ENCODE peak calls at places on chromosomes 11 and 22, in six cellular contexts. W, R, S, Z, E and L are unnamed samples.

GRCh38 chr11:20026629-20027545 is 133.4 kb downstream of the DBX1 start:
- ATAC-seq in W (no peak), Z (no peak), R (no peak), E (no peak), S (peak; percentile 77), L (no peak)

GRCh38 chr11:6404341-6405038 is 14.2 kb downstream of the SMPD1 start:
- ATAC-seq in Z (no peak), E (peak; percentile 43), S (peak; percentile 64), W (no peak), R (no peak), L (no peak)

GRCh38 chr22:37508431-37508963 is 10.7 kb downstream of the CARD10 start:
- ATAC-seq in W (no peak), E (no peak), R (no peak), Z (peak; percentile 19), S (peak; percentile 68), L (peak; percentile 34)

GRCh38 chr11:124470516-124471231 is 25.2 kb upstream of the OR8B8 start:
- ATAC-seq in S (no peak), E (no peak), R (no peak), W (no peak), Z (no peak), L (no peak)

GRCh38 chr22:35051791-35052190 is 14.2 kb upstream of the ISX start:
- ATAC-seq in S (no peak), W (peak; percentile 73), R (no peak), Z (no peak), E (no peak), L (no peak)

GRCh38 chr11:19121646-19122045 is 4.7 kb downstream of the ZDHHC13 start:
- ATAC-seq in R (no peak), E (no peak), W (no peak), Z (no peak), S (no peak), L (no peak)

GRCh38 chr11:110655967-110656366 is 56.3 kb downstream of the ARHGAP20 start:
- ATAC-seq in R (no peak), Z (no peak), E (no peak), W (no peak), S (no peak), L (no peak)

GRCh38 chr11:114172055-114172861 is 112.7 kb downstream of the ZBTB16 start:
- ATAC-seq in S (no peak), E (no peak), W (no peak), R (no peak), Z (no peak), L (no peak)

GRCh38 chr11:61700221-61700620 is 20.0 kb downstream of the DAGLA start:
- ATAC-seq in R (peak; percentile 68), S (no peak), E (peak; percentile 64), W (no peak), Z (peak; percentile 74), L (no peak)

GRCh38 chr11:7524831-7525230 is 11.0 kb downstream of the PPFIBP2 start:
- ATAC-seq in S (no peak), W (peak; percentile 6), Z (no peak), R (no peak), E (no peak), L (no peak)

GRCh38 chr11:118287006-118287405 is 17.5 kb upstream of the CD3E start:
- ATAC-seq in W (no peak), Z (no peak), E (peak; percentile 69), R (peak; percentile 56), S (no peak), L (no peak)

GRCh38 chr22:48515571-48516200 is 1312.0 kb downstream of the BRD1 start:
- ATAC-seq in Z (no peak), W (no peak), R (no peak), S (no peak), E (no peak), L (no peak)

GRCh38 chr11:12144306-12145174 is 34.1 kb downstream of the MICAL2 start:
- ATAC-seq in R (no peak), S (no peak), E (peak; percentile 30), Z (peak; percentile 9), W (no peak), L (no peak)

GRCh38 chr22:37410174-37411055 is 16.9 kb downstream of the ELFN2 start:
- ATAC-seq in W (no peak), E (no peak), Z (peak; percentile 55), S (peak; percentile 19), R (no peak), L (no peak)

GRCh38 chr11:94737171-94737611 is 31.0 kb upstream of the AMOTL1 start:
- ATAC-seq in Z (no peak), W (no peak), R (peak; percentile 61), E (peak; percentile 80), S (no peak), L (no peak)

DNA sequence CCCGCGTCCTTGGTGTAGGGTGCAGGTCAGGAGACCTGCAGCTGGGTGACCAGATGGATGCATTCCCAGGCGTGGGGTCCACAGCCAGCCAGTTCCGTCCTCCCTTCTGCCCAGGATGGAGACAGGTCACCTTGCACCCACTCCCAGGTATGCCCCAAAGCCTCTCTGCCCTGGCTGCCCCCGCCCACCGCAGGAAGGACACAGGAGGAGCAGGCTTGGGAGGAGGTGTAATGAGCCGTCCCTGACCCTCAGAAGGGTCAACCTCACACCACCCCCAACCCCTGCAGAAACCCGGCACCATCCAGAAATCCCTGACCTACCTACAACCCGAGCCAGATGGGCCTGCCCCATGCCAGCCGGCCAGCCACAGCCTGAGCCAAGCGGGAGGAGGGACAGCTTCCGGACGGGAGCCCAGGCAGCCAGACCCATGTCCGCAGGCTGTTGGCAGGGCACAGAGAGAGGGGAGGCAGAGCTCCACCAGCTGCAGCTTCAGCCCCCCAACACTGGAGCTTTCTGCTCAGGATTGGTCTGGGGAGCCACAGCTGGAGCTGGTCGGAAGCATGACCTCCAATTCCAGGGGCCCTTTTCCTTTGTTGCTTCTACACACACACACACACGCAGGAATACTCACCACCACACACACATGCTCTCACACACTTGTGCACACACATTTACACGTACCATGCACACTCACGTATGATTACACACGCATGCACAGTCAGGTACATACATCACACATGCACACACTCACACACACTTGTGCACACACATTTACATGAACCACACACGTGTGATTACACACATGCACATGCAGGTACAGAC is 5.3 kb downstream of the IFITM10 start:
- ATAC-seq in Z (no peak), S (no peak), E (no peak), R (no peak), W (no peak), L (no peak)
- TF ChIP-seq POLR2AphosphoS5 in Z (no peak), S (no peak), E (no peak), R (no peak), W (no peak), L (no peak)

DNA sequence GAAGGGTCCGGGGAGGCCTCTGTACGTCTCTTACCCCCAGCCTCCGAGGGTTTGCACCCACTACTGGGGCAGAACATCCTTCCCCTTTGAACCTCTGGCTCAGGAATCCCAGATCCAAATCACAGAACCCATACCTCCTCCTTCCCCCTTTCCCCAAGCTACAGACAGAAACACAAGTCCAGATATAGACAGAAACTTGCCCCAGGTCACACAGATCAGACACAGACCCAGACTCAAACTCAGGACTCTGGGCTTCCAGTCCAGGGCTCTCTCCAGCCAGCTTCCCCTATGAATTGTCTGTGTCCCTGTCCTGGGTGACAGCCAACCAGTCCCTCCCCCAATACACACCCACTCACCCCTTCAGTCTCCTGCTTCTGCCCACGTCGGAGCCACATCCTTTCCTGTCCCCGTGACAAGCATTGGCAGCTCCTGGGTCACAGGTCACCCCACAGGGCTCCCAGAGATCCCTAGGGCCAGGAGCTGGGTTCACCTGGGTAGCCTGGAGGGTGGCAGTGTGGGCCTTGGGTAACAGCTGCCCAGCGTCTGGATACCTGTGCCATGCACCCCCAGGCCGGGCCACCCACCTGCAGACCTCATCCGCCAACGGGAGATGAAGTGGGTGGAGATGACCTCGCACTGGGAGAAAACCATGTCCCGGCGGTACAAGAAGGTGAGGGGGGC is 772 bp downstream of the TBC1D10C start:
- ATAC-seq in S (no peak), R (no peak), Z (no peak), E (no peak), W (no peak), L (no peak)
- TF ChIP-seq POLR2AphosphoS5 in S (no peak), R (no peak), Z (no peak), E (no peak), W (no peak), L (no peak)

GRCh38 chr22:41523464-41524221 is 20.6 kb downstream of the POLR3H start:
- ATAC-seq in Z (peak; percentile 55), W (no peak), R (no peak), E (peak; percentile 4), S (peak; percentile 49), L (peak; percentile 75)
- TF ChIP-seq POLR2AphosphoS5 in Z (no peak), W (no peak), R (no peak), E (peak; percentile 21), S (no peak), L (no peak)

GRCh38 chr22:31341386-31342088 is 4.6 kb downstream of the PATZ1 start:
- ATAC-seq in Z (no peak), R (no peak), E (no peak), W (no peak), S (no peak), L (no peak)

GRCh38 chr22:31343235-31344191 is 2.6 kb downstream of the PATZ1 start:
- ATAC-seq in Z (peak; percentile 75), E (no peak), R (no peak), W (peak; percentile 7), S (peak; percentile 23), L (no peak)

GRCh38 chr22:31344369-31345330 is 1.5 kb downstream of the PATZ1 start:
- ATAC-seq in W (peak; percentile 26), S (no peak), Z (no peak), E (no peak), R (no peak), L (no peak)

GRCh38 chr22:31340765-31341247 is 5.3 kb downstream of the PATZ1 start:
- ATAC-seq in S (no peak), R (no peak), Z (no peak), E (no peak), W (no peak), L (no peak)

GRCh38 chr22:31342389-31343125 is 3.6 kb downstream of the PATZ1 start:
- ATAC-seq in W (no peak), R (no peak), S (peak; percentile 5), E (no peak), Z (no peak), L (no peak)
- TF ChIP-seq POLR2AphosphoS5 in W (no peak), R (no peak), S (no peak), E (no peak), Z (no peak), L (no peak)

DNA sequence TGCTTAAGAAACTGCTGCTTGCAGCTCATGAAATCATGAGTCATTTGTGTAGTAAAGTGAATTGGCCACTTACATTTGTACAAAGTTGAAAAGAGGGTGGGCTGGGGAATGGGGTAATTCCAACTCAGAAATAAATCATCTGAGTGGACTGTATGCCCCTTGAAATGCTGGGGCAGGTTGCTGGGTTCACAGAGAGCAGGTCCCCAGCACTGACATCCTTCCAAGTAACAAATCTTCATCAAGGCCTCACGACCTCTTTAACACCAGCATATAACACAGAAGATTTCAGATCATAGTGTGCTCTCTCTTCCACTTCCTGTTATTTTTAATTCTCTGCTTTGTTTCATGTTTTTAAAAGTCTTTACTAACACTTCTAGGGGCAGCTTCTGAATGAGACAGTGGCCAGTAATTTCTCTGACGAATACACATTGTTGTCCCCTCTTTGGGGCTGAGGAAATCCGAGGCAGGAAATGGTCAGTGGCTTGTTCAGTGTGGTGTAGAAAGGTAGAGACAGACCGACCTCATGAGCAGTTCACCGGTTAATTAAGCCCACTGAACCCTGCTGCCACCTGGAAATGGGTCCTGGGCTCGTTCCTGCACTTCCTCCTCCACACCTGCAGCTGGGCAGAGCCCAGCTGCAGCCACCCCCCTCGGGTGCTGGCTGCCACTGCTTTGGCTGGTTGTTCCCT is 127.8 kb downstream of the MAML2 start:
- ATAC-seq in W (peak; percentile 91), E (no peak), Z (peak; percentile 31), R (no peak), S (peak; percentile 50), L (peak; percentile 52)
- TF ChIP-seq POLR2AphosphoS5 in W (no peak), E (no peak), Z (no peak), R (no peak), S (no peak), L (no peak)